ENCODE peak calls at places on chromosomes 2 and 18, in five cellular contexts. Q is AG04450, I is neural crest cell, J is astrocyte of the spinal cord, Z is Calu3. S is an unnamed sample.

GRCh38 chr2:38146302-38146916 is 70.5 kb upstream of the CYP1B1 start:
- DNase-seq in Z (peak), I (no peak), Q (peak), J (peak), S (peak)

GRCh38 chr18:13611058-13611615 is 115.2 kb downstream of the FAM210A start:
- DNase-seq in Z (no peak), Q (no peak), J (peak), I (no peak), S (no peak)

GRCh38 chr2:58608146-58608545 is 367.0 kb upstream of the FANCL start:
- DNase-seq in Q (no peak), I (no peak), Z (no peak), J (no peak), S (no peak)

GRCh38 chr2:60880633-60880987 is 764 bp upstream of the REL start:
- DNase-seq in J (no peak), I (no peak), Z (no peak), Q (no peak), S (no peak)

GRCh38 chr2:168504323-168504722 is 48.3 kb downstream of the CERS6 start:
- DNase-seq in Q (no peak), Z (no peak), J (no peak), I (no peak), S (no peak)

GRCh38 chr2:86453838-86454237 is 12.7 kb downstream of the KDM3A start:
- DNase-seq in J (peak), Q (no peak), I (no peak), Z (peak), S (no peak)

GRCh38 chr2:119253114-119253702 is 29.6 kb downstream of the STEAP3 start:
- DNase-seq in J (peak), Q (no peak), Z (no peak), I (no peak), S (no peak)

GRCh38 chr2:215083146-215083545 is 55.3 kb downstream of the ABCA12 start:
- DNase-seq in J (no peak), I (no peak), Q (no peak), Z (no peak), S (no peak)

GRCh38 chr2:96530144-96530430 is 6.5 kb upstream of the ARID5A start:
- DNase-seq in Q (no peak), I (no peak), Z (no peak), J (no peak), S (no peak)

GRCh38 chr2:221467610-221468009 is 104.5 kb downstream of the EPHA4 start:
- DNase-seq in I (no peak), Q (no peak), Z (no peak), J (peak), S (no peak)

GRCh38 chr18:72107647-72108046 is 436.5 kb downstream of the CBLN2 start:
- DNase-seq in I (peak), J (peak), Z (no peak), Q (no peak), S (no peak)

GRCh38 chr2:180012523-180012922 is 5.4 kb upstream of the CWC22 start:
- DNase-seq in Q (peak), J (peak), Z (no peak), I (no peak), S (no peak)

GRCh38 chr2:111930875-111931274 is 32.5 kb downstream of the MERTK start:
- DNase-seq in Z (no peak), I (no peak), Q (no peak), J (peak), S (no peak)

GRCh38 chr18:31685097-31686082 is 1.0 kb upstream of the B4GALT6 start:
- DNase-seq in Z (peak), J (peak), I (peak), Q (no peak), S (peak)

GRCh38 chr18:12639990-12640880 is 17.7 kb downstream of the SPIRE1 start:
- DNase-seq in Q (peak), Z (no peak), J (peak), I (no peak), S (no peak)

GRCh38 chr2:219916761-219917160 is 289.3 kb downstream of the SLC4A3 start:
- DNase-seq in Z (no peak), I (no peak), Q (no peak), J (no peak), S (no peak)

GRCh38 chr2:234204480-234204879 is 154.0 kb downstream of the SPP2 start:
- DNase-seq in Q (no peak), I (no peak), J (no peak), Z (no peak), S (no peak)

GRCh38 chr2:181782630-181783029 is 102.3 kb upstream of the NEUROD1 start:
- DNase-seq in Q (no peak), J (peak), Z (no peak), I (no peak), S (no peak)

GRCh38 chr2:22002066-22002465 is 878.3 kb downstream of the TDRD15 start:
- DNase-seq in I (no peak), Q (no peak), J (no peak), Z (no peak), S (no peak)

GRCh38 chr2:195651041-195651440 is 6.0 kb upstream of the SLC39A10 start:
- DNase-seq in Z (no peak), J (no peak), I (no peak), Q (no peak), S (no peak)

GRCh38 chr2:179172894-179173293 is 91.7 kb downstream of the SESTD1 start:
- DNase-seq in J (no peak), Q (no peak), I (no peak), Z (no peak), S (peak)

GRCh38 chr2:28543316-28544068 is 47.6 kb downstream of the PLB1 start:
- DNase-seq in J (peak), Q (no peak), Z (no peak), I (no peak), S (peak)

GRCh38 chr18:45554070-45554767 is 61.1 kb upstream of the SLC14A2 start:
- DNase-seq in Q (no peak), Z (no peak), I (no peak), J (no peak), S (peak)

GRCh38 chr2:120436460-120436739 is 90.5 kb downstream of the INHBB start:
- DNase-seq in Q (no peak), J (no peak), I (no peak), Z (no peak), S (no peak)

GRCh38 chr18:78955066-78955465 is 24.6 kb upstream of the SALL3 start:
- DNase-seq in I (no peak), Z (no peak), Q (no peak), J (no peak), S (no peak)

GRCh38 chr2:165876712-165877111 is 76.9 kb downstream of the TTC21B start:
- DNase-seq in Q (no peak), Z (no peak), J (no peak), I (no peak), S (no peak)

GRCh38 chr2:34291076-34291475 is 692.0 kb upstream of the FAM98A start:
- DNase-seq in Z (no peak), Q (no peak), J (no peak), I (no peak), S (no peak)

GRCh38 chr2:109143214-109144187 is 14.5 kb downstream of the SH3RF3 start:
- DNase-seq in J (no peak), Z (no peak), Q (no peak), I (no peak), S (no peak)

GRCh38 chr2:31239842-31240198 is 5.9 kb downstream of the EHD3 start:
- DNase-seq in Q (no peak), I (no peak), J (peak), Z (no peak), S (no peak)

GRCh38 chr2:62306751-62307468 is 111.0 kb downstream of the B3GNT2 start:
- DNase-seq in Q (no peak), J (peak), I (no peak), Z (peak), S (no peak)

GRCh38 chr18:52499646-52500045 is 159.6 kb downstream of the DCC start:
- DNase-seq in I (no peak), Q (no peak), Z (peak), J (no peak), S (no peak)

GRCh38 chr2:223469270-223470057 is 132.7 kb downstream of the SCG2 start:
- DNase-seq in J (peak), Q (peak), Z (no peak), I (no peak), S (no peak)

GRCh38 chr2:12762976-12763375 is 46.2 kb downstream of the TRIB2 start:
- DNase-seq in Z (no peak), Q (no peak), I (no peak), J (no peak), S (no peak)

GRCh38 chr2:66729391-66729790 is 294.5 kb downstream of the MEIS1 start:
- DNase-seq in Q (no peak), I (no peak), Z (no peak), J (no peak), S (no peak)

GRCh38 chr2:129791651-129792050 is 187.8 kb upstream of the RAB6C start:
- DNase-seq in Q (no peak), J (no peak), I (no peak), Z (no peak), S (no peak)

GRCh38 chr2:152054593-152054992 is 44.3 kb downstream of the CACNB4 start:
- DNase-seq in I (no peak), Q (no peak), Z (no peak), J (peak), S (no peak)

GRCh38 chr2:154375625-154376020 is 322.9 kb upstream of the KCNJ3 start:
- DNase-seq in Z (peak), Q (no peak), J (peak), I (no peak), S (peak)

GRCh38 chr2:120595739-120596138 is 139.9 kb upstream of the GLI2 start:
- DNase-seq in J (no peak), Z (no peak), I (no peak), Q (no peak), S (no peak)

GRCh38 chr2:237312021-237312755 is 101.8 kb downstream of the COL6A3 start:
- DNase-seq in Z (no peak), Q (no peak), I (no peak), J (no peak), S (no peak)

GRCh38 chr2:237316339-237316738 is 97.6 kb downstream of the COL6A3 start:
- DNase-seq in I (no peak), Q (no peak), J (no peak), Z (no peak), S (no peak)

GRCh38 chr2:237315881-237316225 is 98.1 kb downstream of the COL6A3 start:
- DNase-seq in I (no peak), Z (no peak), Q (no peak), J (no peak), S (no peak)

GRCh38 chr2:237314198-237314597 is 99.8 kb downstream of the COL6A3 start:
- DNase-seq in J (no peak), Q (no peak), Z (no peak), I (no peak), S (no peak)

DNA sequence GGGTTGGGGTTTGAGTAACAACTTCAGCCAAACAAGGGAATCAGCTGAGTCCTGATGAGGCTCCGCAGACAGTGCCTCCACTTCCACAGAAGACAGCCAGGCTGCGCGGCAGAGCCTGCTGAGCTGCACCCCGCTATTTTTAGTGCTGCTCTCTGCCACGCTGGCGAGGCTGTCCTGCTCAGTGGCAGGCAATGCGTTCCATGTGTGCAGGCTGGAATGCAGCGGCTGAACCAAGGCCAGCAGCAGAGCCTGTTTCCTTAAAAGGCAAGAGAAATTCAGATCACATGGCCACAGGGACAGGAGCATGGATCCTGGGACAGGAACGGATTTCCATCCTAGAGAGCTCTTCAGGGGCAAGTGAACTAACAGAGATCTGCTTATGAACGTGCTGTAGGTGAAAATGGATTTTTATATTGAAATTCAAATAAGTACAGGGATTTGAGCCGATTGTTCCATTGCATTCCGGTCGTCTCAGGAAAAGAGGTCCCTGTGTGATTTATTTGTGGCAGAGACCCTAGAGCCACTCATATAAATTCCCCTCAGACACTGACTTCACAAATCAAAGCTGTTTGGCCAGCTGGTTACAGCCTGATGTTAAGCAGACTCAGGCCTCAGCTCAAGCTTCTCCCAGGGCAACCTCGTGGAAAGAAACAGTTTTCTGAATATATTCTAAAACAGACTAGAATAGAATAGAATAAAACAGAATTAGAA is 98.6 kb downstream of the COL6A3 start:
- DNase-seq in Z (peak), J (peak), I (peak), Q (peak), S (peak)
- TF ChIP-seq CTCF in Z (no peak), J (peak), I (no peak), Q (peak), S (no peak)

GRCh38 chr2:240898108-240898730 is 2.3 kb upstream of the MAB21L4 start:
- DNase-seq in Z (peak), I (no peak), Q (no peak), J (no peak), S (no peak)

GRCh38 chr2:240900141-240900860 is 4.3 kb upstream of the MAB21L4 start:
- DNase-seq in Z (no peak), Q (no peak), I (no peak), J (no peak), S (no peak)

GRCh38 chr2:240899468-240899865 is 3.5 kb upstream of the MAB21L4 start:
- DNase-seq in Q (no peak), Z (no peak), I (no peak), J (no peak), S (no peak)

GRCh38 chr2:240896871-240897692 is 1.1 kb upstream of the MAB21L4 start:
- DNase-seq in Z (peak), Q (no peak), J (no peak), I (no peak), S (no peak)

DNA sequence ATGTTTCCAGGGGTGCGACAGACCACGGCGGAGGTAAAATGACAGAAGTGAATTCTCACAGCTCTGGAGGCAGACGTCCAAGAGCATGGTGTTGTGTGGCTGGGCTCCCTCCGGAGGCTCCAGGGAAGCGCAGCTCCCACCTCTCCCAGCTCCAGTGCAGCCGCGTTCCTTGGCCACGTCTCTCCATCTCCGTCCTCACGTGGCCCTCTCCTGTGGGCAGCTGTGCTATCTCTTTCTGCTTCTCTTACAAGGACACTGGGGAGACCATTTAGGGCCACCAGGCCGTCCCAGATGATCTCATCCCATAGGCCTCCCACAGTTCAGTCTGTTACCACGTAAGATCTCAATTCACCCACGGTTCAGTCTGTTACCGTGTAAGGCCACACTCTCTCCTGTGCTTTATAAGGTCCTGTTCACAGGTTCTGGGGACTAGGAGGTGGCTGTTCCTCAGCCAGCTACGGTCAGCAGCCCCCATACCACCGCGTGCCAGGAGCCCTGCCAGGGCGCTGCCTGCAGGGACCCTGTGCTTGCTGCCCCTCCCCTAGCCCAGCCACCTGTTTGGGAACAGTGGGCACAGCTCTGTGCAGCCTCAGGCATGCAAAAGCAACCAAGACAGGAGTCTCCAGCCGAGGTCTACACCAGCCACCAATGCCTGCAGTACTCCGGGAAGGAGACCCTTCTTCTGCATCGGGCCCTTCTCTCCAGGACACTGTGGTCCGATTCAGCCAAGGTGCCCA is 2.9 kb upstream of the MAB21L4 start:
- DNase-seq in I (no peak), Z (no peak), J (no peak), Q (no peak), S (no peak)
- TF ChIP-seq CTCF in I (no peak), Z (no peak), J (no peak), Q (no peak), S (no peak)

DNA sequence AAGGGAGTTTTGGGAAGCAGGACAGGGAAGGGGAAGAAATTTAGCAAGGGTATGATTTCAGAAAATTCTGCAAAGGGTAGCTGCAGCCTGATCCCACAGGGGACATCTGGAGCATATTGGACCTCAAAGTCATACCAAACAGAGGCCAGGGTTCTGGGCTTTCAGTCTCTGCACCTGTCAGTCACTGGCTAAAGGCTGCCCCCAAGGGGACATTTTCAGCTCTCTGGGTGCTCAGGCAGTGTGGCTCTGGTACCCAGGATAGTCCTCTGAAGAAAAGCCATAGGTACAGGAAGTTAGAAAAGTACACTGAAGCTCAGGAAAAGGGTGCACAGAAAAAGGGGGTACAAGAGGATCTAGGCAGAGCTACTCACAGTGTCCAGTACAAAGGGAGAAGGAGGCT is 149.2 kb downstream of the INSIG2 start:
- DNase-seq in I (no peak), Z (no peak), Q (no peak), J (no peak), S (no peak)
- TF ChIP-seq CTCF in I (no peak), Z (no peak), Q (no peak), J (no peak), S (no peak)

GRCh38 chr2:74544634-74545033 is 9.1 kb downstream of the LOXL3 start:
- DNase-seq in Q (no peak), J (no peak), Z (no peak), I (no peak), S (no peak)
- TF ChIP-seq CTCF in Q (no peak), J (no peak), Z (peak), I (no peak), S (no peak)

GRCh38 chr2:205858781-205859478 is 176.6 kb downstream of the NRP2 start:
- DNase-seq in Z (peak), I (no peak), J (no peak), Q (no peak), S (no peak)
- TF ChIP-seq CTCF in Z (no peak), I (no peak), J (no peak), Q (no peak), S (no peak)

GRCh38 chr2:26479971-26480750 is 2.2 kb upstream of the OTOF start:
- DNase-seq in Q (no peak), J (no peak), I (no peak), Z (no peak), S (no peak)
- TF ChIP-seq CTCF in Q (no peak), J (no peak), I (no peak), Z (no peak), S (no peak)

GRCh38 chr18:2680216-2680792 is 24.8 kb downstream of the SMCHD1 start:
- DNase-seq in J (no peak), Q (no peak), I (no peak), Z (no peak), S (no peak)

GRCh38 chr18:2681993-2682603 is 26.6 kb downstream of the SMCHD1 start:
- DNase-seq in I (no peak), Q (no peak), J (no peak), Z (no peak), S (no peak)

GRCh38 chr18:2686349-2686968 is 30.9 kb downstream of the SMCHD1 start:
- DNase-seq in Q (no peak), J (no peak), Z (no peak), I (no peak), S (no peak)

GRCh38 chr18:2687390-2688001 is 32.0 kb downstream of the SMCHD1 start:
- DNase-seq in I (no peak), J (no peak), Q (no peak), Z (no peak), S (no peak)

GRCh38 chr18:2683055-2683454 is 27.5 kb downstream of the SMCHD1 start:
- DNase-seq in J (no peak), Z (no peak), I (no peak), Q (no peak), S (no peak)
- TF ChIP-seq CTCF in J (no peak), Z (no peak), I (no peak), Q (no peak), S (no peak)

GRCh38 chr18:506264-506663 is 5.8 kb upstream of the COLEC12 start:
- DNase-seq in J (no peak), Z (no peak), Q (no peak), I (no peak), S (no peak)
- TF ChIP-seq CTCF in J (no peak), Z (no peak), Q (no peak), I (no peak), S (no peak)

DNA sequence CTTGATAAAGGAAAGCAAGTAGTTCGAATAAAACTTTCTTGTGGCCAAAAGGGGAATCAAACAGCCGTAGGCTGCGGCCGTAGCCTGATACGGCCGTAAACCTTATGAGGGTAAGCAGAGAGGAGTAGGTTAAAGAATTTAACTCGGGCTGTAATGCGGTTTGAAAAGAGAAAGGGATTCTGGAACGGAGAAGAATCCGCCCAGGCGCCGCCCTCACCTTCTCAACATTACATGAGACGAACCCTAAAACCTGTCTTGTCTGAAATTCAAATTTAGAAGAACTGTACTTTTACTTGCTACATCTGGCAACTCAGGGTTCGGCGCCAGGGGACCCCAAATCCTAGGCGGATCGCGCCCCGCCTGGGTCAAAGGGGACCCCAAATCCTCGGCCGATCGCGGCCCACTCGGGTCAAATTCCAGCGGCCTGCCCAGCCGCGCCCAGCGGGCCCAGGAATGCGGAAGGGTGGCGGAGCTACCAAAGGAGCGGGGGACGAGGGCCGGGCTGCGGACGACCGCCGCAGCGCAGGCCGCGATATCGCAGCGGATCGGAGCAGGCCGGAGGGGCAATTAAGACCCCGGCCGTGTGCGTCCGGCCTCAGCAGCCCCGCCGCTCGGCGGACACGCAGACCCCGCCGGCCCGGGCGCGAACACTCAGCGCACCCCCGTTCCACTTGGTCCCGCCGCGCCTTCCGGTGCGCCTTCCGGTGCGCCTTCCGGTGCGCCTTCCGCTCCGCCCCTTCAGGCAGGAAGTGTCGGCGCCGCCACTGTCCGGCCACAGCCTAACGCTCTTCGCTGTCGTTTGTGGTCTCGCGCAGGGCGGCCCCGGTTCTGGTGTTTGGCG is at the start of gene MYL12B:
- DNase-seq in I (peak), Q (no peak), J (peak), Z (peak), S (peak)
- TF ChIP-seq CTCF in I (no peak), Q (peak), J (no peak), Z (no peak), S (no peak)

S was measured in nephron progenitor cell.